ENCODE peak calls at places on chromosomes 12 and 14, in eight cellular contexts. N, Q, P, O, M, D, T and R are unnamed samples.
A peak's percentile ranks its signal among the peaks of the same experiment; 100 is the strongest.

GRCh38 chr12:85266391-85266790 is 13.6 kb upstream of the ALX1 start:
- DNase-seq in N (no peak), Q (no peak), P (no peak), O (no peak), M (no peak), D (no peak), T (no peak), R (no peak)

GRCh38 chr12:11719678-11720099 is 70.2 kb downstream of the ETV6 start:
- DNase-seq in N (no peak), Q (peak; percentile 75), P (peak; percentile 79), O (no peak), M (peak; percentile 3), D (peak; percentile 60), T (peak; percentile 11), R (peak; percentile 95)

GRCh38 chr12:6554990-6555691 is 701 bp downstream of the IFFO1 start:
- DNase-seq in N (no peak), Q (no peak), P (no peak), O (no peak), M (no peak), D (no peak), T (no peak), R (no peak)

GRCh38 chr14:73758392-73759182 is 44.4 kb upstream of the PNMA1 start:
- DNase-seq in N (peak; percentile 63), Q (peak; percentile 56), P (peak; percentile 86), O (no peak), M (peak; percentile 64), D (no peak), T (peak; percentile 70), R (peak; percentile 45)

GRCh38 chr12:105466231-105466900 is 135.9 kb downstream of the C12orf75 start:
- DNase-seq in N (no peak), Q (no peak), P (no peak), O (no peak), M (no peak), D (no peak), T (no peak), R (no peak)

GRCh38 chr12:125797421-125798175 is 732.4 kb downstream of the AACS start:
- DNase-seq in N (no peak), Q (no peak), P (no peak), O (no peak), M (no peak), D (no peak), T (no peak), R (no peak)

GRCh38 chr12:109475993-109476806 is 900 bp downstream of the KCTD10 start:
- DNase-seq in N (no peak), Q (peak; percentile 19), P (no peak), O (no peak), M (no peak), D (no peak), T (no peak), R (no peak)

GRCh38 chr12:131816495-131816894 is 11.7 kb upstream of the MMP17 start:
- DNase-seq in N (no peak), Q (no peak), P (no peak), O (no peak), M (no peak), D (no peak), T (no peak), R (no peak)